ENCODE peak calls at places on chromosomes 4 and X, in four cellular contexts. One of them, this sample, is unnamed.

GRCh38 chrX:446243-446642 is 59.5 kb upstream of the PPP2R3B start:
- DNase-seq in K562: no peak
- DNase-seq in SK-N-SH: no peak
- DNase-seq in HepG2: no peak
- DNase-seq in this sample: no peak

GRCh38 chr4:14834382-14834781 is 167.9 kb upstream of the CPEB2 start:
- DNase-seq in SK-N-SH: no peak
- DNase-seq in K562: no peak
- DNase-seq in HepG2: no peak
- DNase-seq in this sample: no peak

GRCh38 chrX:119228506-119229290 is 7.4 kb upstream of the PGRMC1 start:
- DNase-seq in HepG2: no peak
- DNase-seq in SK-N-SH: no peak
- DNase-seq in K562: no peak
- DNase-seq in this sample: no peak

GRCh38 chrX:97498093-97498492 is 614.4 kb downstream of the RPA4 start:
- DNase-seq in HepG2: no peak
- DNase-seq in SK-N-SH: no peak
- DNase-seq in K562: no peak
- DNase-seq in this sample: no peak

GRCh38 chrX:81082649-81083048 is 119.1 kb downstream of the HMGN5 start:
- DNase-seq in SK-N-SH: no peak
- DNase-seq in HepG2: no peak
- DNase-seq in K562: no peak
- DNase-seq in this sample: no peak

GRCh38 chrX:16528620-16529019 is 121.3 kb upstream of the S100G start:
- DNase-seq in SK-N-SH: no peak
- DNase-seq in HepG2: no peak
- DNase-seq in K562: no peak
- DNase-seq in this sample: no peak

GRCh38 chr4:73740353-73740778 is at the start of gene CXCL8:
- DNase-seq in HepG2: peak
- DNase-seq in K562: peak
- DNase-seq in SK-N-SH: no peak
- DNase-seq in this sample: peak

GRCh38 chrX:685120-686032 is 54.8 kb downstream of the SHOX start:
- DNase-seq in K562: no peak
- DNase-seq in HepG2: no peak
- DNase-seq in SK-N-SH: no peak
- DNase-seq in this sample: no peak

GRCh38 chr4:81130569-81130968 is 84.5 kb downstream of the PRKG2 start:
- DNase-seq in K562: no peak
- DNase-seq in HepG2: no peak
- DNase-seq in SK-N-SH: no peak
- DNase-seq in this sample: no peak

GRCh38 chr4:37540486-37540885 is 145.7 kb downstream of the RELL1 start:
- DNase-seq in HepG2: no peak
- DNase-seq in K562: no peak
- DNase-seq in SK-N-SH: no peak
- DNase-seq in this sample: no peak

GRCh38 chrX:154761977-154762528 is 611 bp upstream of the DKC1 start:
- DNase-seq in SK-N-SH: peak
- DNase-seq in K562: no peak
- DNase-seq in HepG2: no peak
- DNase-seq in this sample: no peak

GRCh38 chr4:105924341-105924740 is 29.1 kb downstream of the NPNT start:
- DNase-seq in SK-N-SH: no peak
- DNase-seq in K562: no peak
- DNase-seq in HepG2: no peak
- DNase-seq in this sample: no peak

GRCh38 chr4:114378306-114378903 is 220.2 kb upstream of the UGT8 start:
- DNase-seq in HepG2: no peak
- DNase-seq in SK-N-SH: peak
- DNase-seq in K562: no peak
- DNase-seq in this sample: no peak

GRCh38 chrX:17613979-17614572 is 123.2 kb upstream of the SCML1 start:
- DNase-seq in HepG2: peak
- DNase-seq in SK-N-SH: no peak
- DNase-seq in K562: no peak
- DNase-seq in this sample: no peak

GRCh38 chr4:24394041-24394440 is 190.3 kb downstream of the DHX15 start:
- DNase-seq in K562: no peak
- DNase-seq in HepG2: no peak
- DNase-seq in SK-N-SH: no peak
- DNase-seq in this sample: no peak

GRCh38 chr4:5730993-5731975 is 20.3 kb downstream of the EVC start:
- DNase-seq in K562: no peak
- DNase-seq in SK-N-SH: no peak
- DNase-seq in HepG2: no peak
- DNase-seq in this sample: no peak

GRCh38 chr4:159425749-159426376 is 323.0 kb downstream of the RAPGEF2 start:
- DNase-seq in HepG2: no peak
- DNase-seq in K562: peak
- DNase-seq in SK-N-SH: no peak
- DNase-seq in this sample: no peak

GRCh38 chr4:30860983-30861382 is 140.8 kb downstream of the PCDH7 start:
- DNase-seq in K562: no peak
- DNase-seq in HepG2: no peak
- DNase-seq in SK-N-SH: no peak
- DNase-seq in this sample: peak

GRCh38 chr4:174317531-174317930 is 33.8 kb downstream of the CEP44 start:
- DNase-seq in SK-N-SH: no peak
- DNase-seq in K562: no peak
- DNase-seq in HepG2: no peak
- DNase-seq in this sample: no peak

GRCh38 chr4:64781737-64782326 is 372.6 kb upstream of the TECRL start:
- DNase-seq in K562: peak
- DNase-seq in HepG2: peak
- DNase-seq in SK-N-SH: peak
- DNase-seq in this sample: no peak

GRCh38 chrX:138945219-138945618 is 233.7 kb upstream of the FGF13 start:
- DNase-seq in HepG2: no peak
- DNase-seq in SK-N-SH: no peak
- DNase-seq in K562: peak
- DNase-seq in this sample: no peak

GRCh38 chrX:135185795-135186443 is 14.7 kb upstream of the CT55 start:
- DNase-seq in HepG2: peak
- DNase-seq in K562: peak
- DNase-seq in SK-N-SH: peak
- DNase-seq in this sample: peak

GRCh38 chrX:554271-554670 is 76.3 kb upstream of the SHOX start:
- DNase-seq in SK-N-SH: no peak
- DNase-seq in K562: no peak
- DNase-seq in HepG2: no peak
- DNase-seq in this sample: no peak

GRCh38 chrX:77505227-77505626 is 58.0 kb downstream of the FGF16 start:
- DNase-seq in K562: no peak
- DNase-seq in SK-N-SH: no peak
- DNase-seq in HepG2: peak
- DNase-seq in this sample: no peak

GRCh38 chr4:54662123-54662522 is 4.4 kb downstream of the KIT start:
- DNase-seq in HepG2: no peak
- DNase-seq in SK-N-SH: no peak
- DNase-seq in K562: no peak
- DNase-seq in this sample: no peak

GRCh38 chr4:105483840-105484239 is 10.0 kb upstream of the PPA2 start:
- DNase-seq in SK-N-SH: no peak
- DNase-seq in K562: no peak
- DNase-seq in HepG2: no peak
- DNase-seq in this sample: no peak

GRCh38 chr4:23822181-23822580 is 67.7 kb downstream of the PPARGC1A start:
- DNase-seq in K562: no peak
- DNase-seq in SK-N-SH: no peak
- DNase-seq in HepG2: no peak
- DNase-seq in this sample: no peak

GRCh38 chrX:52277666-52278065 is 91.2 kb upstream of the XAGE2 start:
- DNase-seq in HepG2: no peak
- DNase-seq in K562: no peak
- DNase-seq in SK-N-SH: no peak
- DNase-seq in this sample: no peak

GRCh38 chr4:147456706-147457105 is 24.2 kb upstream of the EDNRA start:
- DNase-seq in SK-N-SH: no peak
- DNase-seq in K562: no peak
- DNase-seq in HepG2: no peak
- DNase-seq in this sample: no peak

GRCh38 chr4:147447820-147448219 is 33.1 kb upstream of the EDNRA start:
- DNase-seq in SK-N-SH: no peak
- DNase-seq in K562: no peak
- DNase-seq in HepG2: no peak
- DNase-seq in this sample: no peak

GRCh38 chr4:147453561-147454141 is 27.2 kb upstream of the EDNRA start:
- DNase-seq in K562: peak
- DNase-seq in SK-N-SH: no peak
- DNase-seq in HepG2: no peak
- DNase-seq in this sample: peak
- TF ChIP-seq ZBTB33 in K562: no peak
- TF ChIP-seq ZBTB33 in SK-N-SH: no peak
- TF ChIP-seq ZBTB33 in HepG2: no peak
- TF ChIP-seq ZBTB33 in this sample: no peak

GRCh38 chr4:140253556-140254027 is 99.6 kb upstream of the MAML3 start:
- DNase-seq in HepG2: no peak
- DNase-seq in K562: no peak
- DNase-seq in SK-N-SH: no peak
- DNase-seq in this sample: no peak
- TF ChIP-seq REST in HepG2: no peak
- TF ChIP-seq REST in K562: no peak
- TF ChIP-seq REST in SK-N-SH: no peak
- TF ChIP-seq REST in this sample: no peak

GRCh38 chrX:107713205-107714195 is 62.1 kb downstream of the TSC22D3 start:
- DNase-seq in HepG2: no peak
- DNase-seq in K562: no peak
- DNase-seq in SK-N-SH: no peak
- DNase-seq in this sample: no peak

GRCh38 chrX:107715331-107716044 is 60.1 kb downstream of the TSC22D3 start:
- DNase-seq in SK-N-SH: peak
- DNase-seq in HepG2: no peak
- DNase-seq in K562: no peak
- DNase-seq in this sample: no peak

GRCh38 chrX:107716045-107716684 is 59.4 kb downstream of the TSC22D3 start:
- DNase-seq in K562: no peak
- DNase-seq in HepG2: no peak
- DNase-seq in SK-N-SH: peak
- DNase-seq in this sample: no peak

GRCh38 chrX:107712231-107713204 is 63.1 kb downstream of the TSC22D3 start:
- DNase-seq in SK-N-SH: no peak
- DNase-seq in K562: no peak
- DNase-seq in HepG2: no peak
- DNase-seq in this sample: no peak

GRCh38 chrX:107714196-107714811 is 61.3 kb downstream of the TSC22D3 start:
- DNase-seq in SK-N-SH: no peak
- DNase-seq in K562: no peak
- DNase-seq in HepG2: no peak
- DNase-seq in this sample: no peak
- TF ChIP-seq SIN3A in SK-N-SH: no peak
- TF ChIP-seq SIN3A in K562: no peak
- TF ChIP-seq SIN3A in HepG2: no peak
- TF ChIP-seq SIN3A in this sample: no peak

GRCh38 chr4:8329560-8329858 is 60.0 kb downstream of the HTRA3 start:
- DNase-seq in SK-N-SH: no peak
- DNase-seq in K562: no peak
- DNase-seq in HepG2: no peak
- DNase-seq in this sample: no peak

GRCh38 chr4:8332038-8332857 is 62.7 kb downstream of the HTRA3 start:
- DNase-seq in SK-N-SH: no peak
- DNase-seq in K562: no peak
- DNase-seq in HepG2: no peak
- DNase-seq in this sample: no peak

GRCh38 chr4:8329859-8330761 is 60.6 kb downstream of the HTRA3 start:
- DNase-seq in SK-N-SH: no peak
- DNase-seq in HepG2: no peak
- DNase-seq in K562: no peak
- DNase-seq in this sample: no peak

GRCh38 chr4:8331567-8331955 is 62.0 kb downstream of the HTRA3 start:
- DNase-seq in SK-N-SH: no peak
- DNase-seq in HepG2: no peak
- DNase-seq in K562: no peak
- DNase-seq in this sample: no peak

GRCh38 chr4:8330821-8331566 is 61.4 kb downstream of the HTRA3 start:
- DNase-seq in K562: no peak
- DNase-seq in HepG2: no peak
- DNase-seq in SK-N-SH: no peak
- DNase-seq in this sample: no peak
- TF ChIP-seq ZBTB33 in K562: no peak
- TF ChIP-seq ZBTB33 in HepG2: no peak
- TF ChIP-seq ZBTB33 in SK-N-SH: no peak
- TF ChIP-seq ZBTB33 in this sample: no peak